ENCODE peak calls at places on chromosomes 3 and 15, in ten cellular contexts. Y, V, O, U, H, B, E, D, Z and C are unnamed samples.
A peak's percentile ranks its signal among the peaks of the same experiment; 100 is the strongest.

GRCh38 chr15:64636541-64636940 is 138.8 kb downstream of the RBPMS2 start:
- DNase-seq in Y (no peak), V (no peak), O (no peak), U (no peak), H (no peak), B (no peak), E (no peak), D (no peak), Z (no peak), C (no peak)

GRCh38 chr15:90994059-90994416 is 297 bp downstream of the PRC1 start:
- DNase-seq in Y (no peak), V (no peak), O (no peak), U (peak; percentile 25), H (peak; percentile 31), B (no peak), E (peak; percentile 68), D (peak; percentile 22), Z (no peak), C (no peak)

GRCh38 chr3:82133070-82133606 is 371.7 kb upstream of the GBE1 start:
- DNase-seq in Y (peak; percentile 76), V (peak; percentile 15), O (peak; percentile 28), U (peak; percentile 27), H (peak; percentile 78), B (peak; percentile 30), E (no peak), D (peak; percentile 54), Z (peak; percentile 64), C (peak; percentile 49)

GRCh38 chr3:195715583-195716266 is 5.1 kb upstream of the MUC20 start:
- DNase-seq in Y (peak; percentile 42), V (no peak), O (no peak), U (peak; percentile 75), H (no peak), B (no peak), E (no peak), D (no peak), Z (no peak), C (no peak)

GRCh38 chr3:38800511-38800910 is 15.5 kb downstream of the SCN10A start:
- DNase-seq in Y (no peak), V (no peak), O (no peak), U (no peak), H (peak; percentile 36), B (no peak), E (no peak), D (no peak), Z (no peak), C (no peak)

GRCh38 chr3:150300376-150300775 is 107.7 kb upstream of the TSC22D2 start:
- DNase-seq in Y (no peak), V (no peak), O (no peak), U (no peak), H (no peak), B (no peak), E (no peak), D (no peak), Z (peak; percentile 21), C (no peak)

GRCh38 chr3:157441102-157441622 is 4.5 kb downstream of the PTX3 start:
- DNase-seq in Y (no peak), V (no peak), O (no peak), U (no peak), H (no peak), B (no peak), E (no peak), D (no peak), Z (no peak), C (no peak)

GRCh38 chr15:58407786-58408185 is 24.0 kb upstream of the LIPC start:
- DNase-seq in Y (no peak), V (no peak), O (no peak), U (no peak), H (no peak), B (no peak), E (no peak), D (no peak), Z (no peak), C (no peak)

GRCh38 chr3:81726132-81726531 is 35.3 kb downstream of the GBE1 start:
- DNase-seq in Y (no peak), V (no peak), O (no peak), U (no peak), H (no peak), B (no peak), E (no peak), D (no peak), Z (no peak), C (no peak)

GRCh38 chr15:76903251-76903681 is 1.9 kb downstream of the SCAPER start:
- DNase-seq in Y (no peak), V (no peak), O (no peak), U (no peak), H (peak; percentile 50), B (no peak), E (no peak), D (no peak), Z (peak; percentile 40), C (peak; percentile 33)

DNA sequence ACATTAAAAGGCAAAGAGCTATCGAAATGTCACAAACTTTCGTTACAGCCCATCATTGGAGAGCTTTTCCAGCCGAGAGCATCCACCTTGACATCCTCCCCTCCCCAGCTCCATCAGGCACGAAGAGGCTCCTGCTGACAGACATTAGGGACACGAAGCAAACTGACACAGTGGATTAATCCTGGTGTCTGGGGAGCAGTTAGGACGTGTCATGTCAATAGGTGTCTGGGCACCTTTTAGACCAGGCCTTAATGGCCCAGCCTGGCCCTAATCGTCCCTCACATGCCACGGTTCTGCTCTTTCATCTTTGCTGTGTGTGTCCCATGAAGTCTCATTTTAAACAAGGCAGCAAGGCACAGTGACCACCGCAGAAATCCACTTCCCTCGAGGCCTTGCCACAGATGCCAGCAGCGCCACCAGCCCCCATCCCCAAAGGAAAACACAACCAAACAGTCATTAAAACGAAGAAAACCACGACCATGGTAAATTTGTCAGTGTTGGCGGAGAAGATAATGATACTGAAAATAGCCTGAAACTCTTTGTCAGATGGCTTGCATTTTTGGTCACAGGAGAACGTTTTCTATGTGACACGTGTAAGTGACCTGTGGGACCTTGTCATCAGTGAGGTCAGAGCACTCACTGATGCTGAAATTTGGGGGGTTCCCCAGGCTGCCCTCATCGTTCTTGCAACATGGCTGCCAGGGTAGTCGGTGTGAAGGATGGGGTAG is 16.3 kb upstream of the PCSK6 start:
- DNase-seq in Y (no peak), V (no peak), O (peak; percentile 5), U (no peak), H (no peak), B (no peak), E (no peak), D (no peak), Z (no peak), C (no peak)
- H3K27ac ChIP-seq in Y (no peak overlapping the region), V (no peak overlapping the region), O (no peak overlapping the region), U (no peak overlapping the region), H (no peak overlapping the region), B (no peak overlapping the region), E (no peak overlapping the region), D (no peak overlapping the region), Z (no peak overlapping the region), C (no peak overlapping the region)

DNA sequence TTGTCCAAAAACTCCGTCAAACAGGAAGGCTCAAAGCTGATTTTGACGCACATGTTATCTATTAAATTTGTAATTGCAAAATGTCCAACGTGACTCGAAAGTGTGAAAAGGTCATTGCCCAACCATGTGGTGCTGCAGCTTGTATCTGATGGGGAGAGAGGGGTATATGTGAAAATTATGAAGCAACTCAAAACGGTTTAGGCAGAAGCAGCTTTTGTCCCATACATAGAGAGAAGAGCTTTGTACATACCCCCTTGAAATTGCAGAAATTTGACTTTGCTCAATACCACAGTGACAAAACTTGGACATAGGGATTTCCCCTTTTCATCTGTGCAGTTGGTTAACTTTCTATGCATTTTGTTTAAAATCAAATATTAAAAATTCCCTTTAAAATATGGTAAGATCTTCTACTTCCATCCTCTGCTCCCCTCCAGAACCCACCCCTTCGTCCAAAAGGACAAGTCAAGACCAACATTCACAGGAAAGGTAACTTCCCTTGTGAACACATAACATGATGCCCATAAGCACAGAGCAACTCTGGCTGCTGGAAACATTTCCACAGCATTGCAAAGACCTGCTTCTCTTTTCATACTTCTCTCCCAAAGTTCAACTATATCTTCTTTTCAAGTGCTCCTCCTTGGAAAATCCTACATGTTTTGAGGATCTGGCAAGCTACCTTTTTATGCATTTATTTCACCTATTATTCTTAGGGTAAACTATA is 253.7 kb upstream of the THBS1 start:
- DNase-seq in Y (no peak), V (no peak), O (no peak), U (no peak), H (no peak), B (peak; percentile 22), E (no peak), D (peak; percentile 34), Z (no peak), C (no peak)
- H3K4me3 ChIP-seq in Y (no peak overlapping the region), V (no peak overlapping the region), O (no peak overlapping the region), U (no peak overlapping the region), H (no peak overlapping the region), B (no peak overlapping the region), E (no peak overlapping the region), D (no peak overlapping the region), Z (no peak overlapping the region), C (no peak overlapping the region)

GRCh38 chr15:40061212-40061901 is 22.4 kb upstream of the SRP14 start:
- DNase-seq in Y (peak; percentile 33), V (no peak), O (no peak), U (no peak), H (no peak), B (peak; percentile 4), E (no peak), D (peak; percentile 71), Z (no peak), C (no peak)

GRCh38 chr15:40062816-40063562 is 24.0 kb upstream of the SRP14 start:
- DNase-seq in Y (peak; percentile 51), V (no peak), O (no peak), U (no peak), H (no peak), B (no peak), E (no peak), D (no peak), Z (no peak), C (no peak)

GRCh38 chr15:40065166-40065565 is 26.2 kb upstream of the SRP14 start:
- DNase-seq in Y (no peak), V (no peak), O (no peak), U (no peak), H (no peak), B (no peak), E (no peak), D (no peak), Z (no peak), C (no peak)

GRCh38 chr15:40064231-40064894 is 25.4 kb upstream of the SRP14 start:
- DNase-seq in Y (peak; percentile 87), V (no peak), O (no peak), U (no peak), H (peak; percentile 40), B (no peak), E (no peak), D (no peak), Z (peak; percentile 91), C (no peak)

DNA sequence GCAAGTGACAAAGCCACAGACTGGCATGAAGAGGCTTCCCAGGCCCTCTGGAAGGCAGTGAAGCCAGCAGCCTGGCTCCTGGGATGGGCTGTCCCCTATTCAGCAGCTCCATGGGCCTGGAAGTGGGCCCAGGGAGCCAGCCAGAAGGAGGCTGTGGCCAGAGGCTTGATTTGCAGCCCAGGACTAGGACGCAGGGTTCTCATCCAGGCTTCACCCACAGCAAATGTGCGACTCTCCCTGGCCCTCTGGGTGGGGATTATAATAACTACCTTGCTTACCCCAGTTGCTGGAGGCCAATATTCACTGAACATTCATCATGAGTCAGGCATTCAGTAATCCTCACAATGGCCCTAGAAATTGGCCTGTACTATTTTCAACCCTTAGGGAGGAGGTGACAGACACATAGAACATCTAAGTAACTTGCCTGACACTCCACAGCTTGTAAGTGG is 24.6 kb upstream of the SRP14 start:
- DNase-seq in Y (peak; percentile 47), V (no peak), O (no peak), U (no peak), H (no peak), B (no peak), E (no peak), D (no peak), Z (no peak), C (no peak)
- H3K27ac ChIP-seq in Y (no peak overlapping the region), V (no peak overlapping the region), O (no peak overlapping the region), U (no peak overlapping the region), H (no peak overlapping the region), B (no peak overlapping the region), E (no peak overlapping the region), D (no peak overlapping the region), Z (peak overlapping the region; percentile 23), C (no peak overlapping the region)

GRCh38 chr3:15271030-15271429 is 61.4 kb downstream of the SH3BP5 start:
- DNase-seq in Y (peak; percentile 18), V (no peak), O (no peak), U (no peak), H (no peak), B (no peak), E (no peak), D (no peak), Z (no peak), C (no peak)
- H3K4me3 ChIP-seq in Y (no peak overlapping the region), V (no peak overlapping the region), O (no peak overlapping the region), U (no peak overlapping the region), H (no peak overlapping the region), B (no peak overlapping the region), E (no peak overlapping the region), D (no peak overlapping the region), Z (no peak overlapping the region), C (no peak overlapping the region)